ENCODE peak calls at places on chromosomes 4 and X, in six cellular contexts. One of them, this sample, is unnamed.
A peak's percentile ranks its signal among the peaks of the same experiment; 100 is the strongest.

GRCh38 chr4:165872443-165873297 is at the start of gene TLL1:
- DNase-seq in thoracic aorta: no peak
- DNase-seq in fibroblast of pulmonary artery: peak; percentile 44
- DNase-seq in body of pancreas: peak; percentile 16
- DNase-seq in Caco-2: peak; percentile 35
- DNase-seq in HCT116: no peak
- DNase-seq in this sample: peak; percentile 38

GRCh38 chrX:68867458-68868166 is 38.8 kb downstream of the EFNB1 start:
- DNase-seq in thoracic aorta: no peak
- DNase-seq in fibroblast of pulmonary artery: no peak
- DNase-seq in body of pancreas: no peak
- DNase-seq in Caco-2: no peak
- DNase-seq in HCT116: no peak
- DNase-seq in this sample: peak; percentile 7

GRCh38 chr4:30716671-30717207 is 3.4 kb upstream of the PCDH7 start:
- DNase-seq in thoracic aorta: no peak
- DNase-seq in fibroblast of pulmonary artery: peak; percentile 39
- DNase-seq in body of pancreas: no peak
- DNase-seq in Caco-2: no peak
- DNase-seq in HCT116: no peak
- DNase-seq in this sample: peak; percentile 39

GRCh38 chr4:153154010-153154975 is 50.0 kb upstream of the TRIM2 start:
- DNase-seq in thoracic aorta: no peak
- DNase-seq in fibroblast of pulmonary artery: peak; percentile 59
- DNase-seq in body of pancreas: peak; percentile 30
- DNase-seq in Caco-2: no peak
- DNase-seq in HCT116: no peak
- DNase-seq in this sample: peak; percentile 34

GRCh38 chr4:153464068-153464467 is 2.1 kb upstream of the TMEM131L start:
- DNase-seq in thoracic aorta: no peak
- DNase-seq in fibroblast of pulmonary artery: no peak
- DNase-seq in body of pancreas: no peak
- DNase-seq in Caco-2: no peak
- DNase-seq in HCT116: no peak
- DNase-seq in this sample: peak; percentile 7

GRCh38 chrX:124117325-124117724 is 155.8 kb downstream of the STAG2 start:
- DNase-seq in thoracic aorta: no peak
- DNase-seq in fibroblast of pulmonary artery: no peak
- DNase-seq in body of pancreas: no peak
- DNase-seq in Caco-2: no peak
- DNase-seq in HCT116: no peak
- DNase-seq in this sample: no peak

GRCh38 chr4:183860726-183861125 is 44.4 kb upstream of the STOX2 start:
- DNase-seq in thoracic aorta: no peak
- DNase-seq in fibroblast of pulmonary artery: no peak
- DNase-seq in body of pancreas: no peak
- DNase-seq in Caco-2: no peak
- DNase-seq in HCT116: no peak
- DNase-seq in this sample: no peak

GRCh38 chr4:165201806-165202205 is 5.6 kb upstream of the KLHL2 start:
- DNase-seq in thoracic aorta: no peak
- DNase-seq in fibroblast of pulmonary artery: peak; percentile 55
- DNase-seq in body of pancreas: no peak
- DNase-seq in Caco-2: no peak
- DNase-seq in HCT116: no peak
- DNase-seq in this sample: no peak

GRCh38 chr4:26140150-26140898 is 180.5 kb upstream of the RBPJ start:
- DNase-seq in thoracic aorta: no peak
- DNase-seq in fibroblast of pulmonary artery: peak; percentile 17
- DNase-seq in body of pancreas: no peak
- DNase-seq in Caco-2: no peak
- DNase-seq in HCT116: no peak
- DNase-seq in this sample: peak; percentile 69

GRCh38 chr4:152972821-152973613 is 36.9 kb downstream of the FHDC1 start:
- DNase-seq in thoracic aorta: no peak
- DNase-seq in fibroblast of pulmonary artery: peak; percentile 81
- DNase-seq in body of pancreas: no peak
- DNase-seq in Caco-2: no peak
- DNase-seq in HCT116: no peak
- DNase-seq in this sample: peak; percentile 97

GRCh38 chrX:8284131-8284530 is 113.1 kb upstream of the VCX2 start:
- DNase-seq in thoracic aorta: no peak
- DNase-seq in fibroblast of pulmonary artery: no peak
- DNase-seq in body of pancreas: no peak
- DNase-seq in Caco-2: no peak
- DNase-seq in HCT116: no peak
- DNase-seq in this sample: no peak
- TF ChIP-seq CTCF in thoracic aorta: no peak
- TF ChIP-seq CTCF in fibroblast of pulmonary artery: no peak
- TF ChIP-seq CTCF in body of pancreas: no peak
- TF ChIP-seq CTCF in Caco-2: no peak
- TF ChIP-seq CTCF in HCT116: no peak
- TF ChIP-seq CTCF in this sample: no peak

DNA sequence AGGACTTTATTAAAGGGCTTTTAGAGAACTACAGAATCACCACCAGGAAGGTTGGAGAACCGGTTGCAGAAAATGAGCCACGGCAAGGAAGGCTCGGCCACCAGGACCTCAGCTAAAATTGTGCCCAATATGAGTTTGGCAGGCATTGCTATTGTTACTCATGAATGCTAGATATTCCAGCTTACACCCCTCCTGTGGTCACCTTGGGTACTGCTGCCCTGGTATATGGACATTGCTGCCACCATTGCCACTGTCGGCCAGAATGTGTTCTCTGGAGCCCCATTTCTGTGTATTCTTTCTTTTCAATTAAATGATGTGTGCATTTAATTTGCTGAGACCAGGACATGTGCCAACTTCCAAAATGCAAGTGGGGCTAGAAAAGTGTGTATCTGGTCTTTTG is 626.7 kb upstream of the BOD1L1 start:
- DNase-seq in thoracic aorta: no peak
- DNase-seq in fibroblast of pulmonary artery: peak; percentile 46
- DNase-seq in body of pancreas: peak; percentile 54
- DNase-seq in Caco-2: peak; percentile 52
- DNase-seq in HCT116: no peak
- DNase-seq in this sample: peak; percentile 17
- TF ChIP-seq CTCF in thoracic aorta: peak; percentile 60
- TF ChIP-seq CTCF in fibroblast of pulmonary artery: peak; percentile 74
- TF ChIP-seq CTCF in body of pancreas: peak; percentile 62
- TF ChIP-seq CTCF in Caco-2: peak; percentile 64
- TF ChIP-seq CTCF in HCT116: peak; percentile 33
- TF ChIP-seq CTCF in this sample: peak; percentile 64

DNA sequence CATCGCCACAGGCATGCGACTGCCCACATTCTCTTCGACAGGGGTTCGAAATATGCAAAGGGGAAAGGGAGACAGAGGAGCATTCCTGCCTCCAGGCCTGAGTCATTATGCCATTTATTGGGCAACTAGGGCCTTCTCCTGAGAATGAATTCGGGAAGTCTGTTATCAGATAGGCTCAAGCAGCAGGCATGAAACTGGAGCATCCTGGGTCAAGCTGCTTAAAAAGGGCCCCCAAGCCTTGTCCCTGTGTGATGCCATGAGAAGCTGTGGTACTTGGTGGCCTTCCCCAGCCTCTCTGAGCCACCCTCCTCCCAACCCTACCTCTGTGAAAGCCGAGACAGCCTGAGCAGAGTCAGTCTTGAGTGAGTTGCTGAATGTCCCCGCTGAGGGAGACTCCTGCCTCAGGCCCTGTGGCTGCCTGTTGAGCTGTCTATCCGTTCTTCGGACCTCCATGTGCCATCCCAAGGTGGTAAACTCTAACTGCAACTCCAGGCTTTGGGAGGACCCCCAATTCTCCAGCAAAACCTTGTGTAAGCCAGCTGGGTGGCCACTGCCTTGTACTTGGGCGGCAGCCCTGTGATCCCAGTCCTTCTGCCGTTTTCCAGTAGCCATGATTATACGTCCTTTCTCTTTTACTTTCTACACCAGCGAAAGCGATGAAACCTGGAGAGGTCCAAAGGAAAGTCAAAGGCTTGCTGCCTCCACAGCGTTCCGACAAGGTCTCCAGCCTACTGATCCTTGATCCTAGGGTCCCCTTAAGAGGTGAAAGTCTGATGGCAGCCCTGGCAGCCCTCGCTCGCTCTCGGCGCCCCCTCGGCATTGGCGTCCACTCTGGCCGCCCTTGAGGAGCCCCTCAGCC is 37.7 kb downstream of the NBDY start:
- DNase-seq in thoracic aorta: no peak
- DNase-seq in fibroblast of pulmonary artery: peak; percentile 64
- DNase-seq in body of pancreas: no peak
- DNase-seq in Caco-2: no peak
- DNase-seq in HCT116: no peak
- DNase-seq in this sample: no peak
- TF ChIP-seq CTCF in thoracic aorta: no peak
- TF ChIP-seq CTCF in fibroblast of pulmonary artery: peak; percentile 11
- TF ChIP-seq CTCF in body of pancreas: no peak
- TF ChIP-seq CTCF in Caco-2: no peak
- TF ChIP-seq CTCF in HCT116: no peak
- TF ChIP-seq CTCF in this sample: no peak

DNA sequence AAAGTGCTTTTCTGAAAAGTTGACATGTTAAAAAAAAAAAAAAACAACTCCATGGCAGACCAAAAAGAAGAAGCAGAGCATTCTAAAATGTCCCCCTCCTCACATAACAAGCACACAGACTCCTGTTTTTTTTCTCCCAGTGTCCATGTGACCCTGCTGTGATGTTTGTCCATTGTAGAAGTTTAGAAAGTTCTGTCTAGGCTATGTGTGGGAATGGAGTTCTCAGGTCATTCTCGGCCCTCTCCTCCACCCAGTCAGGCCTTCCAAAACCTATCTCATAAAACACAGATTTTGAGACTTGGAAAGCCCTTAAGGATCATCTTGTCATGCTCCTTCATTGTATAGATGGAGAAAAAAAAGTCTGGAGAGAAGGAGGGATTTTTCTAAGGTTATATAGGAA is 713 bp downstream of the CLIC2 start:
- DNase-seq in thoracic aorta: no peak
- DNase-seq in fibroblast of pulmonary artery: no peak
- DNase-seq in body of pancreas: no peak
- DNase-seq in Caco-2: no peak
- DNase-seq in HCT116: no peak
- DNase-seq in this sample: no peak
- TF ChIP-seq CTCF in thoracic aorta: no peak
- TF ChIP-seq CTCF in fibroblast of pulmonary artery: no peak
- TF ChIP-seq CTCF in body of pancreas: no peak
- TF ChIP-seq CTCF in Caco-2: no peak
- TF ChIP-seq CTCF in HCT116: no peak
- TF ChIP-seq CTCF in this sample: no peak

GRCh38 chr4:5018096-5018495 is 1.2 kb downstream of the CYTL1 start:
- DNase-seq in thoracic aorta: no peak
- DNase-seq in fibroblast of pulmonary artery: no peak
- DNase-seq in body of pancreas: no peak
- DNase-seq in Caco-2: no peak
- DNase-seq in HCT116: no peak
- DNase-seq in this sample: peak; percentile 22
- TF ChIP-seq CTCF in thoracic aorta: no peak
- TF ChIP-seq CTCF in fibroblast of pulmonary artery: no peak
- TF ChIP-seq CTCF in body of pancreas: no peak
- TF ChIP-seq CTCF in Caco-2: no peak
- TF ChIP-seq CTCF in HCT116: peak; percentile 20
- TF ChIP-seq CTCF in this sample: peak; percentile 33

DNA sequence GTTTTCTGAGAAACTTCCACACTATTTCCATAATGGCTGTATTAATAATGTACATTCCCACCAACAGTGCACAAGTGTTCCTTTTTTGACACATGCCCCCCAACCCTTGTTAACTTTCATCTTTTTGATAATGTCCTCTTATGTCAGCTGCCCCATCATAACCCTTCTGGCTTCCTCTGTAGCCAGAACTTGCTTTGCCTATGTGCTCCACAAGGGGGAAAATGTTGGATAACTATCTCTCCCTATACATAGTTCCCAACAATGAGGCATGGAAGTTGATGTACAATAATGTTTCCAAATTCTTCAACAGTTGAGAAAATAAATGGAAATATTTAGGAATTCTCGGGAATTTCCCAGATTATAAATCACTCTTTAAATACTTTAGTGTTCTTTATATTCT is 142.9 kb downstream of the ASB9 start:
- DNase-seq in thoracic aorta: no peak
- DNase-seq in fibroblast of pulmonary artery: no peak
- DNase-seq in body of pancreas: no peak
- DNase-seq in Caco-2: no peak
- DNase-seq in HCT116: no peak
- DNase-seq in this sample: no peak
- TF ChIP-seq CTCF in thoracic aorta: no peak
- TF ChIP-seq CTCF in fibroblast of pulmonary artery: no peak
- TF ChIP-seq CTCF in body of pancreas: no peak
- TF ChIP-seq CTCF in Caco-2: no peak
- TF ChIP-seq CTCF in HCT116: peak; percentile 30
- TF ChIP-seq CTCF in this sample: peak; percentile 2

GRCh38 chr4:8315343-8316250 is 46.0 kb downstream of the HTRA3 start:
- DNase-seq in thoracic aorta: no peak
- DNase-seq in fibroblast of pulmonary artery: peak; percentile 83
- DNase-seq in body of pancreas: peak; percentile 74
- DNase-seq in Caco-2: peak; percentile 60
- DNase-seq in HCT116: peak; percentile 13
- DNase-seq in this sample: peak; percentile 79
- TF ChIP-seq CTCF in thoracic aorta: no peak
- TF ChIP-seq CTCF in fibroblast of pulmonary artery: no peak
- TF ChIP-seq CTCF in body of pancreas: peak; percentile 16
- TF ChIP-seq CTCF in Caco-2: no peak
- TF ChIP-seq CTCF in HCT116: no peak
- TF ChIP-seq CTCF in this sample: no peak

DNA sequence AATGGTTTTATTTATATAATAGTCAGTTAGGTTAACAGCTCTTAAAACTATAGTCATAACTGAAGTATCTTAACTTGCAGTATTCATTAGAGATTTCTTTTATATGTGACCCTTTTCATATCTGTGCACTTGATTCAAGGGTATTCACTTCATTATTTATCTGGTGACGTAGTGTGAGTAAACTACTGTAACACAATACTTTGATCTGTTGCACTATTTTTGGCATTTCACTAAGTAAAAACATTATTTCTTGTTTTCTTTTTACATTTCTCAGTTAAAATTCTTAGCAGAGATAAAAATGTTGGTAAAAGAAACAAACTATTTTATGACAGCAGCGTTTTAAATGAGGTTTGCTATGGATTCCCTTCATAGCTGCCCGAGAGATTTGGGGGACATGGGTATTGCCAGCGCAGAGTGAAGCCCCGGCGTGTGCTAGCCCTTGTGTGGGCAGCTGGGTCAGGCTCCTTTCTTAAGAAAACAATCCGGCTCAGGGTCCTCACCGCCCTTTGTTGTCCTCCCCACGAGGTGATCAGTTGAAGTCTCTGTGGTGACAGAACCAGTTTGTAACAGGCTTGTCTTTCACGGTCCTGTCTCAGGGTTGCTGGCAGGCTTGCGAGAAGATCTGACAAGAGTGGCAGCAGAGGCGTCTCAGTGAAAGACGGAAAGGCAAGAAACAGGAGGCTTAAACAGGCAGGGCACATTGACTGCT is 293.4 kb downstream of the BMPR1B start:
- DNase-seq in thoracic aorta: no peak
- DNase-seq in fibroblast of pulmonary artery: no peak
- DNase-seq in body of pancreas: no peak
- DNase-seq in Caco-2: no peak
- DNase-seq in HCT116: no peak
- DNase-seq in this sample: no peak
- TF ChIP-seq CTCF in thoracic aorta: no peak
- TF ChIP-seq CTCF in fibroblast of pulmonary artery: no peak
- TF ChIP-seq CTCF in body of pancreas: no peak
- TF ChIP-seq CTCF in Caco-2: no peak
- TF ChIP-seq CTCF in HCT116: no peak
- TF ChIP-seq CTCF in this sample: no peak